ENCODE peak calls at places on chromosomes 5 and 9, in six cellular contexts. D is HS-27A, B is T-helper 9 cell, A is mucosa of descending colon, O is C1 segment of cervical spinal cord, H is GM04503. T is an unnamed sample.

GRCh38 chr9:68793605-68794343 is 88.7 kb downstream of the PIP5K1B start:
- DNase-seq in B (no peak), O (no peak), A (no peak), H (no peak), D (no peak), T (no peak)

GRCh38 chr5:124034301-124034700 is 522.3 kb downstream of the CSNK1G3 start:
- DNase-seq in H (no peak), D (no peak), A (no peak), B (no peak), O (no peak), T (no peak)

GRCh38 chr9:94875300-94876063 is 149.0 kb downstream of the AOPEP start:
- DNase-seq in D (no peak), B (no peak), O (no peak), H (no peak), A (no peak), T (no peak)

GRCh38 chr9:128995791-128996190 is 32.3 kb downstream of the SH3GLB2 start:
- DNase-seq in O (no peak), A (peak), H (no peak), D (no peak), B (no peak), T (no peak)

GRCh38 chr5:148268556-148268955 is at the start of gene SPINK13:
- DNase-seq in A (no peak), H (peak), D (peak), B (no peak), O (no peak), T (no peak)

GRCh38 chr9:14517154-14517906 is 175.9 kb downstream of the ZDHHC21 start:
- DNase-seq in O (no peak), H (no peak), A (no peak), B (no peak), D (no peak), T (no peak)

GRCh38 chr9:116647515-116647809 is 39.6 kb upstream of the TRIM32 start:
- DNase-seq in D (no peak), A (no peak), H (no peak), B (no peak), O (no peak), T (no peak)

GRCh38 chr9:68546596-68547390 is 6.1 kb upstream of the TMEM252 start:
- DNase-seq in B (no peak), D (no peak), H (no peak), O (no peak), A (peak), T (no peak)

GRCh38 chr5:30505014-30505886 is 688.2 kb upstream of the CDH6 start:
- DNase-seq in D (peak), H (no peak), A (no peak), O (no peak), B (no peak), T (no peak)

GRCh38 chr9:1429328-1429727 is 379.2 kb downstream of the DMRT2 start:
- DNase-seq in D (no peak), A (no peak), B (no peak), H (no peak), O (no peak), T (no peak)

GRCh38 chr5:51226420-51226735 is 156.9 kb upstream of the ISL1 start:
- DNase-seq in O (no peak), D (no peak), A (no peak), B (no peak), H (no peak), T (no peak)

T was measured in omental fat pad.